ENCODE peak calls at places on chromosomes 3 and 15, in seven cellular contexts. M is A549, W is HCT116, K is GM12878, G is H1, I is HepG2, L is K562. F is an unnamed sample.

GRCh38 chr15:74988007-74988800 is 7.2 kb upstream of the SCAMP5 start:
- DNase-seq in L (peak), G (peak), K (no peak), W (peak), M (peak), I (peak), F (peak)

GRCh38 chr3:16130066-16130465 is 44.4 kb upstream of the GALNT15 start:
- DNase-seq in M (no peak), I (peak), W (no peak), K (no peak), L (no peak), G (no peak), F (peak)

GRCh38 chr3:24680214-24680967 is 185.7 kb upstream of the THRB start:
- DNase-seq in I (peak), G (peak), W (peak), L (peak), M (peak), K (no peak), F (no peak)

GRCh38 chr15:86743283-86743903 is 663.7 kb downstream of the AGBL1 start:
- DNase-seq in G (peak), M (peak), I (peak), K (no peak), L (peak), W (no peak), F (no peak)

GRCh38 chr15:74306801-74307217 is 60.6 kb downstream of the CYP11A1 start:
- DNase-seq in L (no peak), W (no peak), G (no peak), I (no peak), M (no peak), K (no peak), F (no peak)

GRCh38 chr3:106913111-106913698 is 464.0 kb upstream of the CCDC54 start:
- DNase-seq in I (no peak), G (peak), M (no peak), K (no peak), L (no peak), W (no peak), F (peak)

GRCh38 chr3:186049001-186049400 is 59.9 kb downstream of the ETV5 start:
- DNase-seq in W (no peak), K (no peak), G (no peak), I (no peak), M (no peak), L (no peak), F (no peak)

GRCh38 chr3:172307143-172307560 is 141.1 kb downstream of the GHSR start:
- DNase-seq in K (no peak), G (no peak), W (no peak), M (peak), I (no peak), L (peak), F (peak)

GRCh38 chr3:12663311-12663935 is 494 bp downstream of the RAF1 start:
- DNase-seq in G (no peak), W (no peak), K (no peak), M (peak), I (no peak), L (no peak), F (no peak)

GRCh38 chr3:124352143-124352528 is 360.2 kb upstream of the ROPN1 start:
- DNase-seq in L (no peak), M (no peak), I (no peak), K (no peak), G (no peak), W (no peak), F (no peak)

GRCh38 chr15:68552773-68553172 is 26.0 kb upstream of the CORO2B start:
- DNase-seq in I (no peak), G (no peak), K (no peak), W (no peak), L (no peak), M (peak), F (peak)

GRCh38 chr3:4907647-4908046 is 71.6 kb upstream of the BHLHE40 start:
- DNase-seq in K (no peak), L (no peak), W (no peak), I (no peak), M (no peak), G (no peak), F (no peak)

GRCh38 chr3:4907050-4907449 is 72.2 kb upstream of the BHLHE40 start:
- DNase-seq in L (no peak), W (no peak), M (no peak), I (no peak), G (no peak), K (no peak), F (no peak)

GRCh38 chr3:4904801-4905695 is 74.2 kb upstream of the BHLHE40 start:
- DNase-seq in K (no peak), L (peak), I (no peak), W (no peak), G (no peak), M (no peak), F (peak)

GRCh38 chr3:4908066-4908768 is 71.0 kb upstream of the BHLHE40 start:
- DNase-seq in K (no peak), M (no peak), I (no peak), G (no peak), L (no peak), W (no peak), F (no peak)

GRCh38 chr3:4906107-4906621 is 73.1 kb upstream of the BHLHE40 start:
- DNase-seq in G (no peak), L (peak), K (no peak), I (no peak), M (peak), W (no peak), F (peak)
- TF ChIP-seq CEBPB in G (no peak), L (no peak), K (no peak), I (no peak), M (no peak), W (no peak), F (no peak)

GRCh38 chr3:182364323-182364722 is 429.0 kb upstream of the ATP11B start:
- DNase-seq in G (no peak), W (peak), M (no peak), K (no peak), I (no peak), L (peak), F (no peak)
- TF ChIP-seq CEBPB in G (no peak), W (no peak), M (no peak), K (no peak), I (no peak), L (no peak), F (no peak)

DNA sequence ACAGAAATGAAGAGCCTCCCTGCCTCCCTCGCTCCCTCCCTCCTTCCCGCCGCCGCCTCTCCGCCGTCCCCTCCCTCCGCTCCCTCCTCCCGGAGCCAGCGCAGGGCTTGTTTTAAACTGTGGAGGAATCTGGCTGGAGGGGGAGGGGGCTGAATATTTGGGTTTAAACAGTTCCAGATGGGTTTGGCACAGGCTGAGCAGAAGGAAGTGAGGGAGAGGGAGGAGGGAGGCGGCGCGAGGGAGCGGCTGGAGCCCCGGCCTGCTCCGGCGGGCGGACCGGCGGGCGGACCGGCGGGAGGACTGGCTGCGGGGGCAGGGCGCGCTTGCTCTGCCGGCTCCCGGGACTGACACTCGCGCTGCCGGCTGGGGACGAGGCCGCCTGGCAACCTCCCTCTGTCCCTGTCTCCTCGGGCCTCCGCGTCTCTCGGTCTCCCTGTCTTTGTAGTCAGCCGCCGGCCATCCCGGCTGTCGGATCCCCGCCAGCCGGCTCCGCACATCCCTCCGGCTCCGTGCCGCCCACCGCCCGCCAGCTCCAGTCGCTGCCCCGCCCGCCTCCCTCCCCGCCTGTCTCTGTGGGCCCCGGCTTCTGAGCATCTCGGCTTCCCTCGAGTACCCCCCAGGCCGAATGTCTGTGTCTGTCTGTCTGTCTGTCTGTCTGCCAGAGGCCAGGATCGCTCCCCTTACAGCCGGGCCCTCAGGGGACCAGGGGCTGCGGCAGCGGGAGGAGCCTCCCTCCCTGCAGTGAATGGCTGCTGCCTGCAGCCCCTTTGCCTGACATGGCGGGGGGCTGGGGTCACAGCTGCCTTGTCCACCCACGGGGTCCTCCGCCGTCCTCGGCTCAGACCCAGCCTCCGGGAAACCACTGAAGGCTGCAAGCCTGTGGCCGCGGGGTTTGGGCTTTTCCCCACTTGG is 7.6 kb downstream of the EPHB3 start:
- DNase-seq in W (no peak), K (no peak), G (peak), I (no peak), M (no peak), L (peak), F (peak)
- TF ChIP-seq CEBPB in W (no peak), K (no peak), G (no peak), I (no peak), M (no peak), L (no peak), F (no peak)

DNA sequence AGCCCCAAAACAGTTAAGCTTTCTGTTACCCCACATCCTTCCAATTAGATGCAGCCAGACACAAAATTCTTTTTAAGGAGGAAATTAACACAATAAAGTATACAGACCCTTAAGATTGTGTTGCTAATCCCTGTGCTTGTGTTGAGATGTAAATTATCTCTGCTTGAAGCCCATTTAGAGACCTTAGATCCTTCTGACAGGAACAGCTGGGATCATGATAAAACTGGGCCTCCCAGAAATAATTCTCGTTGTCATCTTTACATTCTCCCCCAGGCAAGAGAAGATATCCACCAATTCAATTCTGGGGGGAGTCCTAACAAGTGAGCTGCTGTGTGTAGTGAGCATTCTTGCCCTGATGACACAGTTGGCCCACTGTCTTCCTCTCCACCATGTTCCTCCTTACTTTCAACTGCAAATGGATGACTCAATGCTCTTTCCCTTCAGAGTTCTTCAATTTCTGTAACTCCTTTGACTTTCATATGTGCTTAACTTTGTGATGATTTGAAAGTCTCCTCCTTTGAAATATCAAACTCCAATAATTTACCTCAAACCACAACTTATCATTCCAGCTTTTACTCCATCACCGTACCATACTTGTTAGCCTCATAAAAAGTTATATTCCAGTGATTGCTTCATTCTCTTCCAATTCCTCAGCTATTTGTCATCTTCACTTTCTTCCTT is 186.6 kb downstream of the RAP2B start:
- DNase-seq in G (peak), I (no peak), M (no peak), K (no peak), W (no peak), L (no peak), F (peak)
- TF ChIP-seq CEBPB in G (no peak), I (no peak), M (no peak), K (no peak), W (no peak), L (no peak), F (no peak)

GRCh38 chr3:95705786-95706418 is 1108.5 kb upstream of the EPHA6 start:
- DNase-seq in G (no peak), I (peak), L (no peak), W (no peak), K (no peak), M (peak), F (no peak)
- TF ChIP-seq CEBPB in G (no peak), I (no peak), L (no peak), W (no peak), K (no peak), M (no peak), F (no peak)

GRCh38 chr15:45958924-45959323 is 324.1 kb downstream of the SQOR start:
- DNase-seq in G (no peak), M (no peak), I (no peak), K (no peak), L (no peak), W (no peak), F (no peak)

DNA sequence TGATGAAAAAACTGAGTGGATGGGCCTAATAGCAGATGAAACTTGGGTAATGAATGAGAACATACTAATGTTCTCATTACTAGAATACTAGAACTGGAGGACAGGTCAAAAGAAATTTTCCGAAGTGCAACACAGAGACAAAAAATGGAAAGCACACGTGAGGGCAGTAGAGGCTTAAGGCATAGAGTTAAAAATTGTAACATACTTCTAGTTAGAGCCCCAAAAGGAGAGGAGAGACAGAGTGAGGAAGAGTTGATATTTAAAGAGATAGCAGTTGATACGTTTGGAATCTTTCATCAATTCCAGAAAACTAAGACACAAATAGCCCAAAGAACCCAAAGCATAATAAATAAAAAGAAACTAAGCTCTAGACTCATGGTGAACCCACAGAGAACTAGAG is 327.9 kb downstream of the SQOR start:
- DNase-seq in M (no peak), L (no peak), K (no peak), I (no peak), W (no peak), G (no peak), F (no peak)
- TF ChIP-seq CEBPB in M (no peak), L (no peak), K (no peak), I (no peak), W (no peak), G (no peak), F (no peak)